ENCODE peak calls at places on chromosomes 2 and 18, in five cellular contexts. One of them, this sample, is unnamed.

GRCh38 chr2:169072163-169072925 is 3.0 kb downstream of the DHRS9 start:
- DNase-seq in GM23338: no peak
- DNase-seq in left cardiac atrium: no peak
- DNase-seq in AG04450: no peak
- DNase-seq in naive thymus-derived CD4-positive, alpha-beta T cell: no peak
- DNase-seq in this sample: no peak

GRCh38 chr2:57696016-57696415 is 350.6 kb upstream of the VRK2 start:
- DNase-seq in GM23338: no peak
- DNase-seq in left cardiac atrium: no peak
- DNase-seq in AG04450: no peak
- DNase-seq in naive thymus-derived CD4-positive, alpha-beta T cell: no peak
- DNase-seq in this sample: peak; percentile 8

GRCh38 chr2:207727256-207727655 is 15.8 kb downstream of the CCNYL1 start:
- DNase-seq in GM23338: no peak
- DNase-seq in left cardiac atrium: no peak
- DNase-seq in AG04450: no peak
- DNase-seq in naive thymus-derived CD4-positive, alpha-beta T cell: no peak
- DNase-seq in this sample: no peak

GRCh38 chr2:30798536-30798991 is 8.7 kb downstream of the CAPN13 start:
- DNase-seq in GM23338: peak; percentile 34
- DNase-seq in left cardiac atrium: no peak
- DNase-seq in AG04450: no peak
- DNase-seq in naive thymus-derived CD4-positive, alpha-beta T cell: no peak
- DNase-seq in this sample: peak; percentile 86

GRCh38 chr18:22489694-22490093 is 72.0 kb upstream of the CTAGE1 start:
- DNase-seq in GM23338: no peak
- DNase-seq in left cardiac atrium: no peak
- DNase-seq in AG04450: no peak
- DNase-seq in naive thymus-derived CD4-positive, alpha-beta T cell: no peak
- DNase-seq in this sample: no peak

GRCh38 chr2:174615951-174616436 is 18.4 kb upstream of the WIPF1 start:
- DNase-seq in GM23338: no peak
- DNase-seq in left cardiac atrium: peak; percentile 49
- DNase-seq in AG04450: no peak
- DNase-seq in naive thymus-derived CD4-positive, alpha-beta T cell: no peak
- DNase-seq in this sample: no peak

GRCh38 chr2:159129807-159130206 is 156.7 kb downstream of the WDSUB1 start:
- DNase-seq in GM23338: no peak
- DNase-seq in left cardiac atrium: peak; percentile 70
- DNase-seq in AG04450: no peak
- DNase-seq in naive thymus-derived CD4-positive, alpha-beta T cell: no peak
- DNase-seq in this sample: no peak

GRCh38 chr2:113754989-113755689 is 1.3 kb downstream of the SLC35F5 start:
- DNase-seq in GM23338: no peak
- DNase-seq in left cardiac atrium: no peak
- DNase-seq in AG04450: no peak
- DNase-seq in naive thymus-derived CD4-positive, alpha-beta T cell: no peak
- DNase-seq in this sample: peak; percentile 34

GRCh38 chr2:212709287-212709686 is 170.7 kb upstream of the ERBB4 start:
- DNase-seq in GM23338: no peak
- DNase-seq in left cardiac atrium: no peak
- DNase-seq in AG04450: no peak
- DNase-seq in naive thymus-derived CD4-positive, alpha-beta T cell: no peak
- DNase-seq in this sample: no peak

GRCh38 chr2:42450136-42450535 is 43.6 kb downstream of the KCNG3 start:
- DNase-seq in GM23338: no peak
- DNase-seq in left cardiac atrium: no peak
- DNase-seq in AG04450: no peak
- DNase-seq in naive thymus-derived CD4-positive, alpha-beta T cell: no peak
- DNase-seq in this sample: no peak

GRCh38 chr2:134866498-134867099 is 28.2 kb downstream of the ACMSD start:
- DNase-seq in GM23338: no peak
- DNase-seq in left cardiac atrium: no peak
- DNase-seq in AG04450: peak; percentile 41
- DNase-seq in naive thymus-derived CD4-positive, alpha-beta T cell: no peak
- DNase-seq in this sample: no peak

GRCh38 chr2:150459281-150459680 is 28.2 kb downstream of the RND3 start:
- DNase-seq in GM23338: no peak
- DNase-seq in left cardiac atrium: no peak
- DNase-seq in AG04450: no peak
- DNase-seq in naive thymus-derived CD4-positive, alpha-beta T cell: no peak
- DNase-seq in this sample: no peak

GRCh38 chr2:146850746-146851145 is 994.1 kb upstream of the ACVR2A start:
- DNase-seq in GM23338: no peak
- DNase-seq in left cardiac atrium: no peak
- DNase-seq in AG04450: no peak
- DNase-seq in naive thymus-derived CD4-positive, alpha-beta T cell: no peak
- DNase-seq in this sample: no peak

GRCh38 chr2:149451417-149452165 is 121.2 kb downstream of the LYPD6 start:
- DNase-seq in GM23338: no peak
- DNase-seq in left cardiac atrium: no peak
- DNase-seq in AG04450: no peak
- DNase-seq in naive thymus-derived CD4-positive, alpha-beta T cell: no peak
- DNase-seq in this sample: no peak

GRCh38 chr2:200454839-200455801 is 54.7 kb downstream of the KCTD18 start:
- DNase-seq in GM23338: no peak
- DNase-seq in left cardiac atrium: no peak
- DNase-seq in AG04450: no peak
- DNase-seq in naive thymus-derived CD4-positive, alpha-beta T cell: no peak
- DNase-seq in this sample: peak; percentile 14

GRCh38 chr2:8252997-8253694 is 428.7 kb upstream of the ID2 start:
- DNase-seq in GM23338: no peak
- DNase-seq in left cardiac atrium: no peak
- DNase-seq in AG04450: no peak
- DNase-seq in naive thymus-derived CD4-positive, alpha-beta T cell: no peak
- DNase-seq in this sample: peak; percentile 42

GRCh38 chr18:48538531-48539405 is at the start of gene CTIF:
- DNase-seq in GM23338: peak; percentile 99
- DNase-seq in left cardiac atrium: peak; percentile 97
- DNase-seq in AG04450: peak; percentile 87
- DNase-seq in naive thymus-derived CD4-positive, alpha-beta T cell: peak; percentile 22
- DNase-seq in this sample: peak; percentile 99

GRCh38 chr18:31512203-31512764 is 14.3 kb downstream of the DSG2 start:
- DNase-seq in GM23338: no peak
- DNase-seq in left cardiac atrium: no peak
- DNase-seq in AG04450: no peak
- DNase-seq in naive thymus-derived CD4-positive, alpha-beta T cell: no peak
- DNase-seq in this sample: peak; percentile 10

GRCh38 chr2:160507464-160507863 is 13.9 kb upstream of the RBMS1 start:
- DNase-seq in GM23338: no peak
- DNase-seq in left cardiac atrium: no peak
- DNase-seq in AG04450: no peak
- DNase-seq in naive thymus-derived CD4-positive, alpha-beta T cell: no peak
- DNase-seq in this sample: no peak

GRCh38 chr2:3432693-3433338 is 53.3 kb downstream of the TRAPPC12 start:
- DNase-seq in GM23338: no peak
- DNase-seq in left cardiac atrium: no peak
- DNase-seq in AG04450: no peak
- DNase-seq in naive thymus-derived CD4-positive, alpha-beta T cell: no peak
- DNase-seq in this sample: no peak

This sample was measured in left kidney.